ENCODE peak calls at places on chromosomes 4 and X, in four cellular contexts. One of them, this sample, is unnamed.

GRCh38 chr4:153933851-153934688 is 145.2 kb upstream of the SFRP2 start:
- DNase-seq in HepG2: no peak
- DNase-seq in K562: no peak
- DNase-seq in GM12878: no peak
- DNase-seq in this sample: no peak

GRCh38 chr4:42452823-42453222 is 55.5 kb downstream of the SHISA3 start:
- DNase-seq in K562: no peak
- DNase-seq in HepG2: no peak
- DNase-seq in GM12878: no peak
- DNase-seq in this sample: no peak

GRCh38 chr4:76611611-76612010 is 176.6 kb downstream of the SHROOM3 start:
- DNase-seq in HepG2: no peak
- DNase-seq in GM12878: no peak
- DNase-seq in K562: no peak
- DNase-seq in this sample: no peak

GRCh38 chrX:100512471-100512870 is 72.3 kb upstream of the TNMD start:
- DNase-seq in K562: peak
- DNase-seq in GM12878: no peak
- DNase-seq in HepG2: no peak
- DNase-seq in this sample: no peak

GRCh38 chrX:17608898-17609297 is 128.4 kb upstream of the SCML1 start:
- DNase-seq in HepG2: no peak
- DNase-seq in GM12878: no peak
- DNase-seq in K562: no peak
- DNase-seq in this sample: no peak

GRCh38 chrX:107825698-107826285 is at the start of gene MID2:
- DNase-seq in HepG2: no peak
- DNase-seq in GM12878: no peak
- DNase-seq in K562: no peak
- DNase-seq in this sample: peak

GRCh38 chr4:140266958-140267568 is 106.4 kb upstream of the SCOC start:
- DNase-seq in GM12878: no peak
- DNase-seq in K562: no peak
- DNase-seq in HepG2: no peak
- DNase-seq in this sample: no peak

GRCh38 chrX:114976321-114976720 is 41.1 kb downstream of the IL13RA2 start:
- DNase-seq in HepG2: no peak
- DNase-seq in K562: no peak
- DNase-seq in GM12878: no peak
- DNase-seq in this sample: no peak

GRCh38 chr4:70544279-70544870 is 26.0 kb downstream of the AMTN start:
- DNase-seq in K562: peak
- DNase-seq in HepG2: peak
- DNase-seq in GM12878: no peak
- DNase-seq in this sample: no peak

GRCh38 chrX:119685225-119686066 is 7.5 kb downstream of the SEPTIN6 start:
- DNase-seq in K562: peak
- DNase-seq in GM12878: no peak
- DNase-seq in HepG2: no peak
- DNase-seq in this sample: no peak

GRCh38 chr4:175657571-175657970 is 154.5 kb downstream of the GPM6A start:
- DNase-seq in HepG2: no peak
- DNase-seq in GM12878: no peak
- DNase-seq in K562: no peak
- DNase-seq in this sample: no peak

GRCh38 chr4:139587452-139587851 is 31.4 kb upstream of the SETD7 start:
- DNase-seq in K562: no peak
- DNase-seq in HepG2: no peak
- DNase-seq in GM12878: no peak
- DNase-seq in this sample: no peak

GRCh38 chr4:40446785-40447184 is 111.7 kb downstream of the CHRNA9 start:
- DNase-seq in HepG2: no peak
- DNase-seq in GM12878: no peak
- DNase-seq in K562: no peak
- DNase-seq in this sample: no peak

GRCh38 chr4:54547299-54548097 is 110.3 kb upstream of the KIT start:
- DNase-seq in HepG2: no peak
- DNase-seq in GM12878: peak
- DNase-seq in K562: peak
- DNase-seq in this sample: no peak

GRCh38 chrX:44507292-44507691 is 35.4 kb downstream of the FUNDC1 start:
- DNase-seq in HepG2: no peak
- DNase-seq in K562: no peak
- DNase-seq in GM12878: no peak
- DNase-seq in this sample: no peak

GRCh38 chr4:108611360-108611759 is 9.0 kb upstream of the RPL34 start:
- DNase-seq in HepG2: no peak
- DNase-seq in GM12878: no peak
- DNase-seq in K562: no peak
- DNase-seq in this sample: no peak

GRCh38 chr4:124915073-124915472 is 202.5 kb upstream of the ANKRD50 start:
- DNase-seq in K562: no peak
- DNase-seq in HepG2: no peak
- DNase-seq in GM12878: no peak
- DNase-seq in this sample: no peak

DNA sequence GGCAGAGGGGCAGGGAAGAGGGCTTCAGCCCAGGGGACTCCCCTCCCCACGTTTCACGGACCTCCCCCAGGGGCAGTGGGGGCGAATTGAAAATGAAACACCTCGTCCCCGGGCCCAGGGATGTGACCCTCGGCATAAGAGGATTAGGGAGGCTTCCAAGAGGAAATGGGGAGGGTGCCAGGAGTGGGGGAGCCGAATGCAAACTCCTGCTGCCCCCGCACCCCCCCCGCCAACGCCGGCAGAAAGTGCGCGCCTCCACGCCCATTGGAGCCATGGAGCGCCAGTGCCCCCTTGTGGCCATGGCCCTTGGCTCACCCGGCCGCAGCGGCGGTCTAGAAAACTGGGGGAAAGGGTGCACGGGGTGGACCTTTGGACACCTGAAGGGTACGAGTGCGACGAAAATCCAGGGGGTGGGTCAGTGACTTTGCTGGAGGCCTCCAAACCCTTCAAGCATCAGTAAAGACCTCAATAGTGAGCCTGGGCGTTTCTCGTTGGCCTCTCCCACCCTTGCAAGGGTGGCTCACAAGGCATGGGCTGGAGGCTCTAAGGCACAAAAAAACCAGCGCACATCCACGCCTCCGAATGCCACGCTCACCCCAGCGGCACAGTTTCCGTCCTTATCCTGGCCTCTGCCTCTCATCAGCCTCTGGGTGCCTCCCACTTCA is 120.8 kb upstream of the PJA1 start:
- DNase-seq in HepG2: no peak
- DNase-seq in K562: peak
- DNase-seq in GM12878: no peak
- DNase-seq in this sample: peak
- TF ChIP-seq CREM in HepG2: no peak
- TF ChIP-seq CREM in K562: no peak
- TF ChIP-seq CREM in GM12878: no peak
- TF ChIP-seq CREM in this sample: no peak

GRCh38 chrX:40928076-40928475 is 157.2 kb upstream of the USP9X start:
- DNase-seq in K562: no peak
- DNase-seq in HepG2: no peak
- DNase-seq in GM12878: no peak
- DNase-seq in this sample: no peak

GRCh38 chrX:40931921-40932320 is 153.3 kb upstream of the USP9X start:
- DNase-seq in HepG2: no peak
- DNase-seq in K562: no peak
- DNase-seq in GM12878: no peak
- DNase-seq in this sample: no peak

GRCh38 chrX:40938418-40938817 is 146.8 kb upstream of the USP9X start:
- DNase-seq in K562: no peak
- DNase-seq in GM12878: no peak
- DNase-seq in HepG2: no peak
- DNase-seq in this sample: no peak

GRCh38 chrX:40936827-40937226 is 148.4 kb upstream of the USP9X start:
- DNase-seq in K562: no peak
- DNase-seq in GM12878: no peak
- DNase-seq in HepG2: no peak
- DNase-seq in this sample: no peak

GRCh38 chrX:40933132-40934078 is 151.8 kb upstream of the USP9X start:
- DNase-seq in K562: peak
- DNase-seq in HepG2: no peak
- DNase-seq in GM12878: peak
- DNase-seq in this sample: no peak
- TF ChIP-seq CREM in K562: no peak
- TF ChIP-seq CREM in HepG2: no peak
- TF ChIP-seq CREM in GM12878: no peak
- TF ChIP-seq CREM in this sample: no peak

DNA sequence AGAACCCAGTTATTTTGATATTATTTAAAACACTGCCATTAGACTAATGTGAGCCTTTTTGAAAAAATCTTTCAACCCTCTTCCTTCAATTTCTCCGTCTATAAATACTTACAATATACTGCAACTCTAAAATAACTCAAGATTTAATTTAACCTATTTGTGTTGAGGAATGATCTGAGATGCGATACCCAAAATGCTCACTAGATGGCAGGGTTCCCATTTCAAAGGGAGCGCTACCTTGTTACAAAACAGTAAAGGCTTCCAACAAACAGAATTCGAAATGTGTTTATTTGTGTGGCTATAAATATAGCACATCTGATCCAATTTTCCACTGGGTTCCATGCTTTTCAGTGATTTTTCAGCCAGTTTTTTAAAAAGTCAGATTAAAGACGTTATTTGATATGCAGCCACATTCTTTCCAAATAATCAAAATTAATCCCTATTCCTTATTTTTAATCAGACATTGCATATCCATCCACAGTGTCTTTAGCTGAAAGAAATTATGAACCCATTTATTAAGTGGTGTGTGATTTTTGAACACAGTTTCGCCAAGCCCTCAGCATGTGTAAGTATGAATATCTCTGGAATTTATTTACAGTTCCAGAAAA is 667.9 kb upstream of the LCORL start:
- DNase-seq in GM12878: no peak
- DNase-seq in K562: peak
- DNase-seq in HepG2: peak
- DNase-seq in this sample: peak
- TF ChIP-seq CREM in GM12878: no peak
- TF ChIP-seq CREM in K562: no peak
- TF ChIP-seq CREM in HepG2: no peak
- TF ChIP-seq CREM in this sample: no peak

GRCh38 chr4:51842167-51842553 is 793 bp upstream of the DCUN1D4 start:
- DNase-seq in K562: peak
- DNase-seq in HepG2: no peak
- DNase-seq in GM12878: no peak
- DNase-seq in this sample: no peak
- TF ChIP-seq CREM in K562: peak
- TF ChIP-seq CREM in HepG2: no peak
- TF ChIP-seq CREM in GM12878: no peak
- TF ChIP-seq CREM in this sample: no peak

GRCh38 chr4:7871356-7871755 is 68.3 kb downstream of the AFAP1 start:
- DNase-seq in K562: no peak
- DNase-seq in HepG2: no peak
- DNase-seq in GM12878: no peak
- DNase-seq in this sample: no peak

GRCh38 chr4:7868892-7869471 is 70.7 kb downstream of the AFAP1 start:
- DNase-seq in HepG2: no peak
- DNase-seq in GM12878: no peak
- DNase-seq in K562: no peak
- DNase-seq in this sample: no peak

GRCh38 chr4:7874838-7875237 is 64.8 kb downstream of the AFAP1 start:
- DNase-seq in K562: no peak
- DNase-seq in HepG2: no peak
- DNase-seq in GM12878: no peak
- DNase-seq in this sample: no peak

GRCh38 chr4:7873881-7874280 is 65.8 kb downstream of the AFAP1 start:
- DNase-seq in HepG2: no peak
- DNase-seq in GM12878: no peak
- DNase-seq in K562: no peak
- DNase-seq in this sample: no peak

GRCh38 chr4:7872264-7872771 is 67.3 kb downstream of the AFAP1 start:
- DNase-seq in HepG2: no peak
- DNase-seq in K562: no peak
- DNase-seq in GM12878: no peak
- DNase-seq in this sample: no peak
- TF ChIP-seq CREM in HepG2: no peak
- TF ChIP-seq CREM in K562: no peak
- TF ChIP-seq CREM in GM12878: no peak
- TF ChIP-seq CREM in this sample: no peak

GRCh38 chr4:126604273-126604867 is 1028.4 kb upstream of the INTU start:
- DNase-seq in HepG2: peak
- DNase-seq in GM12878: no peak
- DNase-seq in K562: peak
- DNase-seq in this sample: peak
- TF ChIP-seq CREM in HepG2: no peak
- TF ChIP-seq CREM in GM12878: no peak
- TF ChIP-seq CREM in K562: no peak
- TF ChIP-seq CREM in this sample: no peak

GRCh38 chr4:84529169-84529751 is 30.2 kb upstream of the NKX6-1 start:
- DNase-seq in GM12878: no peak
- DNase-seq in K562: peak
- DNase-seq in HepG2: peak
- DNase-seq in this sample: no peak
- TF ChIP-seq CREM in GM12878: no peak
- TF ChIP-seq CREM in K562: no peak
- TF ChIP-seq CREM in HepG2: no peak
- TF ChIP-seq CREM in this sample: no peak

GRCh38 chr4:119647558-119647957 is 19.0 kb upstream of the PDE5A start:
- DNase-seq in K562: no peak
- DNase-seq in GM12878: no peak
- DNase-seq in HepG2: no peak
- DNase-seq in this sample: no peak
- TF ChIP-seq CREM in K562: no peak
- TF ChIP-seq CREM in GM12878: no peak
- TF ChIP-seq CREM in HepG2: no peak
- TF ChIP-seq CREM in this sample: no peak

GRCh38 chr4:169268951-169269781 is 1.6 kb downstream of the SH3RF1 start:
- DNase-seq in GM12878: no peak
- DNase-seq in HepG2: peak
- DNase-seq in K562: no peak
- DNase-seq in this sample: no peak

GRCh38 chr4:169272265-169272886 is 1.6 kb upstream of the SH3RF1 start:
- DNase-seq in GM12878: peak
- DNase-seq in K562: no peak
- DNase-seq in HepG2: no peak
- DNase-seq in this sample: no peak

GRCh38 chr4:169270156-169270809 is 473 bp downstream of the SH3RF1 start:
- DNase-seq in HepG2: no peak
- DNase-seq in GM12878: no peak
- DNase-seq in K562: peak
- DNase-seq in this sample: peak

GRCh38 chr4:169271692-169272007 is 894 bp upstream of the SH3RF1 start:
- DNase-seq in GM12878: no peak
- DNase-seq in HepG2: no peak
- DNase-seq in K562: no peak
- DNase-seq in this sample: no peak

GRCh38 chr4:169270810-169271691 is at the start of gene SH3RF1:
- DNase-seq in HepG2: peak
- DNase-seq in GM12878: no peak
- DNase-seq in K562: peak
- DNase-seq in this sample: peak
- TF ChIP-seq CREM in HepG2: no peak
- TF ChIP-seq CREM in GM12878: no peak
- TF ChIP-seq CREM in K562: no peak
- TF ChIP-seq CREM in this sample: no peak

This sample was measured in WTC11.